ENCODE peak calls at places on chromosomes 4 and X, in ten cellular contexts. Q is islet precursor cell; X is stimulated activated CD8-positive, alpha-beta memory T cell treated with anti-CD3 and anti-CD28 coated beads, Interleukin-2, amount 100 ng/mL, for 1 hour; N is CD4-positive, CD25-positive, alpha-beta regulatory T cell; C is fibroblast of lung; S is NCI-H2171 treated with DMSO at 0.1 percent for 48 hours; H is activated CD4-positive, alpha-beta T cell treated with anti-CD3 and anti-CD28 coated beads, Interleukin-2, amount 50 U/mL, for 1 hour; J is caudate nucleus; O is cardiac fibroblast; Y is naive thymus-derived CD4-positive, alpha-beta T cell. I is an unnamed sample.

GRCh38 chr4:77711469-77711868 is 105.8 kb downstream of the CXCL13 start:
- DNase-seq in Q (no peak), X (no peak), N (no peak), C (no peak), S (no peak), H (no peak), J (no peak), O (no peak), Y (no peak), I (no peak)

GRCh38 chr4:72312032-72312650 is 256.9 kb downstream of the ADAMTS3 start:
- DNase-seq in Q (peak), X (no peak), N (no peak), C (peak), S (no peak), H (no peak), J (no peak), O (peak), Y (no peak), I (no peak)

GRCh38 chrX:138853936-138854335 is 142.4 kb upstream of the FGF13 start:
- DNase-seq in Q (no peak), X (no peak), N (no peak), C (no peak), S (no peak), H (no peak), J (no peak), O (no peak), Y (no peak), I (no peak)

GRCh38 chrX:136755411-136755810 is 25.3 kb downstream of the ARHGEF6 start:
- DNase-seq in Q (no peak), X (no peak), N (no peak), C (no peak), S (no peak), H (no peak), J (no peak), O (no peak), Y (no peak), I (no peak)

GRCh38 chr4:75561789-75562188 is 5.9 kb downstream of the ODAPH start:
- DNase-seq in Q (peak), X (no peak), N (no peak), C (no peak), S (peak), H (no peak), J (no peak), O (peak), Y (no peak), I (no peak)

GRCh38 chr4:140955528-140956094 is 177.7 kb downstream of the RNF150 start:
- DNase-seq in Q (no peak), X (no peak), N (no peak), C (peak), S (no peak), H (no peak), J (no peak), O (no peak), Y (no peak), I (no peak)

GRCh38 chrX:129842510-129843208 is 1.0 kb downstream of the ZDHHC9 start:
- DNase-seq in Q (peak), X (no peak), N (no peak), C (peak), S (no peak), H (no peak), J (no peak), O (peak), Y (peak), I (no peak)

GRCh38 chr4:37812713-37813112 is 13.8 kb upstream of the PGM2 start:
- DNase-seq in Q (no peak), X (no peak), N (no peak), C (peak), S (no peak), H (no peak), J (no peak), O (peak), Y (no peak), I (no peak)

GRCh38 chr4:40613456-40613855 is 16.2 kb downstream of the RBM47 start:
- DNase-seq in Q (peak), X (no peak), N (no peak), C (no peak), S (no peak), H (no peak), J (no peak), O (no peak), Y (no peak), I (no peak)

GRCh38 chr4:38957239-38957815 is 74.9 kb downstream of the TMEM156 start:
- DNase-seq in Q (no peak), X (no peak), N (peak), C (peak), S (no peak), H (no peak), J (no peak), O (peak), Y (no peak), I (no peak)